ENCODE peak calls at places on chromosomes 2 and 18, in six cellular contexts. One of them, this sample, is unnamed.

GRCh38 chr2:128681351-128681906 is 362.8 kb upstream of the HS6ST1 start:
- DNase-seq in mesothelial cell of epicardium: no peak
- DNase-seq in adrenal gland: no peak
- DNase-seq in cardiac muscle cell: no peak
- DNase-seq in CD4-positive, alpha-beta T cell: no peak
- DNase-seq in transverse colon: no peak
- DNase-seq in this sample: no peak

GRCh38 chr2:25698752-25699151 is 25.4 kb upstream of the DTNB start:
- DNase-seq in CD4-positive, alpha-beta T cell: no peak
- DNase-seq in adrenal gland: no peak
- DNase-seq in transverse colon: no peak
- DNase-seq in mesothelial cell of epicardium: no peak
- DNase-seq in cardiac muscle cell: no peak
- DNase-seq in this sample: no peak

GRCh38 chr2:140808816-140809215 is 1322.0 kb downstream of the LRP1B start:
- DNase-seq in cardiac muscle cell: no peak
- DNase-seq in mesothelial cell of epicardium: no peak
- DNase-seq in CD4-positive, alpha-beta T cell: no peak
- DNase-seq in transverse colon: no peak
- DNase-seq in adrenal gland: no peak
- DNase-seq in this sample: no peak

GRCh38 chr2:32932825-32933755 is 13.7 kb upstream of the LTBP1 start:
- DNase-seq in mesothelial cell of epicardium: no peak
- DNase-seq in adrenal gland: no peak
- DNase-seq in cardiac muscle cell: no peak
- DNase-seq in transverse colon: no peak
- DNase-seq in CD4-positive, alpha-beta T cell: no peak
- DNase-seq in this sample: no peak

GRCh38 chr18:47701133-47701532 is 229.3 kb downstream of the SMAD2 start:
- DNase-seq in transverse colon: no peak
- DNase-seq in cardiac muscle cell: no peak
- DNase-seq in adrenal gland: no peak
- DNase-seq in mesothelial cell of epicardium: no peak
- DNase-seq in CD4-positive, alpha-beta T cell: no peak
- DNase-seq in this sample: no peak

GRCh38 chr18:911025-911424 is 6.4 kb downstream of the ADCYAP1 start:
- DNase-seq in mesothelial cell of epicardium: no peak
- DNase-seq in cardiac muscle cell: no peak
- DNase-seq in transverse colon: no peak
- DNase-seq in CD4-positive, alpha-beta T cell: no peak
- DNase-seq in adrenal gland: no peak
- DNase-seq in this sample: no peak

GRCh38 chr2:45212953-45213635 is 203.8 kb upstream of the SIX2 start:
- DNase-seq in adrenal gland: no peak
- DNase-seq in CD4-positive, alpha-beta T cell: no peak
- DNase-seq in mesothelial cell of epicardium: no peak
- DNase-seq in cardiac muscle cell: peak
- DNase-seq in transverse colon: no peak
- DNase-seq in this sample: no peak

GRCh38 chr2:189115126-189115525 is 64.4 kb downstream of the COL5A2 start:
- DNase-seq in adrenal gland: no peak
- DNase-seq in cardiac muscle cell: no peak
- DNase-seq in CD4-positive, alpha-beta T cell: no peak
- DNase-seq in mesothelial cell of epicardium: no peak
- DNase-seq in transverse colon: no peak
- DNase-seq in this sample: no peak

GRCh38 chr2:101546376-101547058 is 71.6 kb upstream of the RFX8 start:
- DNase-seq in transverse colon: no peak
- DNase-seq in adrenal gland: no peak
- DNase-seq in CD4-positive, alpha-beta T cell: no peak
- DNase-seq in cardiac muscle cell: no peak
- DNase-seq in mesothelial cell of epicardium: no peak
- DNase-seq in this sample: no peak

GRCh38 chr2:220036431-220036830 is 409.0 kb downstream of the SLC4A3 start:
- DNase-seq in CD4-positive, alpha-beta T cell: no peak
- DNase-seq in transverse colon: no peak
- DNase-seq in cardiac muscle cell: no peak
- DNase-seq in mesothelial cell of epicardium: no peak
- DNase-seq in adrenal gland: no peak
- DNase-seq in this sample: no peak

GRCh38 chr2:197873293-197873701 is 68.9 kb downstream of the PLCL1 start:
- DNase-seq in mesothelial cell of epicardium: no peak
- DNase-seq in adrenal gland: no peak
- DNase-seq in transverse colon: no peak
- DNase-seq in cardiac muscle cell: peak
- DNase-seq in CD4-positive, alpha-beta T cell: no peak
- DNase-seq in this sample: no peak

GRCh38 chr2:30298302-30298701 is 67.0 kb downstream of the LBH start:
- DNase-seq in transverse colon: no peak
- DNase-seq in adrenal gland: no peak
- DNase-seq in mesothelial cell of epicardium: no peak
- DNase-seq in cardiac muscle cell: no peak
- DNase-seq in CD4-positive, alpha-beta T cell: no peak
- DNase-seq in this sample: no peak

GRCh38 chr18:46883180-46883579 is 34.1 kb downstream of the PIAS2 start:
- DNase-seq in transverse colon: no peak
- DNase-seq in CD4-positive, alpha-beta T cell: no peak
- DNase-seq in mesothelial cell of epicardium: no peak
- DNase-seq in adrenal gland: no peak
- DNase-seq in cardiac muscle cell: no peak
- DNase-seq in this sample: no peak

GRCh38 chr18:54003195-54003594 is 221.3 kb downstream of the MBD2 start:
- DNase-seq in CD4-positive, alpha-beta T cell: no peak
- DNase-seq in cardiac muscle cell: no peak
- DNase-seq in adrenal gland: no peak
- DNase-seq in transverse colon: no peak
- DNase-seq in mesothelial cell of epicardium: no peak
- DNase-seq in this sample: no peak

GRCh38 chr18:54004828-54005227 is 219.6 kb downstream of the MBD2 start:
- DNase-seq in CD4-positive, alpha-beta T cell: no peak
- DNase-seq in cardiac muscle cell: no peak
- DNase-seq in transverse colon: no peak
- DNase-seq in adrenal gland: no peak
- DNase-seq in mesothelial cell of epicardium: no peak
- DNase-seq in this sample: no peak
- TF ChIP-seq CTCF in CD4-positive, alpha-beta T cell: no peak
- TF ChIP-seq CTCF in cardiac muscle cell: peak
- TF ChIP-seq CTCF in transverse colon: no peak
- TF ChIP-seq CTCF in adrenal gland: no peak
- TF ChIP-seq CTCF in mesothelial cell of epicardium: no peak
- TF ChIP-seq CTCF in this sample: no peak

GRCh38 chr2:180776924-180777323 is 203.5 kb upstream of the UBE2E3 start:
- DNase-seq in cardiac muscle cell: no peak
- DNase-seq in transverse colon: no peak
- DNase-seq in adrenal gland: no peak
- DNase-seq in CD4-positive, alpha-beta T cell: no peak
- DNase-seq in mesothelial cell of epicardium: no peak
- DNase-seq in this sample: no peak
- TF ChIP-seq CTCF in cardiac muscle cell: no peak
- TF ChIP-seq CTCF in transverse colon: no peak
- TF ChIP-seq CTCF in adrenal gland: no peak
- TF ChIP-seq CTCF in CD4-positive, alpha-beta T cell: no peak
- TF ChIP-seq CTCF in mesothelial cell of epicardium: no peak
- TF ChIP-seq CTCF in this sample: no peak

GRCh38 chr18:76821356-76821874 is 942 bp upstream of the ZNF236 start:
- DNase-seq in adrenal gland: no peak
- DNase-seq in transverse colon: no peak
- DNase-seq in CD4-positive, alpha-beta T cell: no peak
- DNase-seq in mesothelial cell of epicardium: no peak
- DNase-seq in cardiac muscle cell: no peak
- DNase-seq in this sample: no peak

GRCh38 chr18:76823166-76823539 is 796 bp downstream of the ZNF236 start:
- DNase-seq in adrenal gland: peak
- DNase-seq in CD4-positive, alpha-beta T cell: no peak
- DNase-seq in mesothelial cell of epicardium: no peak
- DNase-seq in cardiac muscle cell: no peak
- DNase-seq in transverse colon: peak
- DNase-seq in this sample: no peak

GRCh38 chr18:76822510-76823165 is at the start of gene ZNF236:
- DNase-seq in adrenal gland: peak
- DNase-seq in transverse colon: peak
- DNase-seq in mesothelial cell of epicardium: peak
- DNase-seq in CD4-positive, alpha-beta T cell: peak
- DNase-seq in cardiac muscle cell: peak
- DNase-seq in this sample: peak

GRCh38 chr18:76823574-76823973 is 1.2 kb downstream of the ZNF236 start:
- DNase-seq in CD4-positive, alpha-beta T cell: no peak
- DNase-seq in adrenal gland: peak
- DNase-seq in transverse colon: peak
- DNase-seq in cardiac muscle cell: peak
- DNase-seq in mesothelial cell of epicardium: peak
- DNase-seq in this sample: peak

DNA sequence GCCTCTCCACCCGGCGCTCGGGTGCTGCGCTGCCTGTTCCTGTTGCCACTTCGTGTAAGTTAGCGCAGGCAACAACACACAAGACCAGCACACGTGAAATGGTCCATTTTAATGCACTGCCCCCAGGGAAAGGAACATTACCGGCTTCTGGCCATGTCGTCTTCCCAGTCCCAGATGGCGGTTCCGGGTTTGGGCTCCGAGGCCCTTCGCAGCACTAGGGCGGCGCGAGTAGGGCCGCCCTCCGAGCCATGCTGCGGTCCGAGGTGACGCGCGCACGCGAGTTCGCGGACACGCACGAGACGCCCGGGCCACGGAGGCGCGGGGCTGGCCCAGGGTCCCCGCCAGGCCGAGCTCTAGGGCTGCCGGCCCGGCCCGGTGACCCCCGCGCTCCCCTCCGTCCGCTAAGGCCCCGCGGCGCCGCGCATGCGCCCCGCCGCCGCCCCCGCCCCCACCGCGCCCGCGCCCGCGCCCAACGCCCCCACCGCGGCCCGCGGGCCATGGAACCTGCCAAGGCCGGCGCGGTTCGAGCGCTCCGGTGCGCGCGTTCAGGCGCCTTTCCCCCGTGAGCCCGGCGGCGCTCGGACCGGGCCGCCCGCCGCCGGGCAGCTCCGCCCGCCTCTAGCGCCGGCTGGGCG is 365 bp upstream of the ZNF236 start:
- DNase-seq in CD4-positive, alpha-beta T cell: peak
- DNase-seq in mesothelial cell of epicardium: peak
- DNase-seq in transverse colon: peak
- DNase-seq in cardiac muscle cell: peak
- DNase-seq in adrenal gland: peak
- DNase-seq in this sample: peak
- TF ChIP-seq CTCF in CD4-positive, alpha-beta T cell: no peak
- TF ChIP-seq CTCF in mesothelial cell of epicardium: no peak
- TF ChIP-seq CTCF in transverse colon: no peak
- TF ChIP-seq CTCF in cardiac muscle cell: no peak
- TF ChIP-seq CTCF in adrenal gland: no peak
- TF ChIP-seq CTCF in this sample: no peak

DNA sequence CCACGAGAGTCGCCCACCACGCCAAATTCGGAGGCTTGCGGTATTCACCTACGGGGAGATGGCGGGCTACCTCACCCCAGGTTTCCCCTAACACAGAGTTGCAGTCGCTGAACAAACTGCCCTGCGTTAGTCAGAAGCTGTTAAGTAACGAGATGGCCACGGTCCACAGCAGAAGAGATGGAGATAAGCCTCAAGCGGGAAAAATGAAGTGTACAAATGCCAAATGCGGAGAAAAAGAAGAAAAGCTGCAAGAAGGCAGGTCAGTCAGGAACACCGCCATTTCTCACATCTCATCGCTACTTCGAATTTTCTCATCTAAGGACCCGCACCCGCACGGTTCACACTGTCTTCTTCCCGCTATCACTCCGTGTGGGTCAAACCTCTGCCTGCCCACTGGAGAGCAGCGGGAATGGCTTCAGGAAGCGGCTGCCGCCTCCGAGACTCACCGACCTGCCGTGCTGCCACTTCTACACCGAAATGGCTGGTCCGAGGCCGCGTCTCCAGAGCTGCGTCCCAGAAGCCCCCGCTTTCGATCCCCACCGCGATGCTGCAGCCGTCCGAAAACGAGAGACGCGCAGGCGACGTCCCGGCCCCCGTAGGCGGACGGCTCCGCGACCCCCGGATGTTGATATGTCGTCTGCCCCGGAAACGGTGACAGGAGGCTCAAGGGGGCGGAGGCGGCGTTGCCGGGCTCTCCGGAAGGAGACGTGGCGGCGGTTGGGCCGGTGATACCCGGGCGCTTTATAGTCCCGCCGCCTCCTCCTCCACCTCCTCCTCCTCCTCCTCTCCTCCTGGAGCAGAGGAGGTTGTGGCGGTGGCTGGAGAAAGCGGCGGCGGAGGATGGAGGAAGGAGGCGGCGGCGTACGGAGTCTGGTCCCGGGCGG is at the start of the genes ASB3 and ERLEC1:
- DNase-seq in transverse colon: peak
- DNase-seq in adrenal gland: peak
- DNase-seq in CD4-positive, alpha-beta T cell: peak
- DNase-seq in mesothelial cell of epicardium: peak
- DNase-seq in cardiac muscle cell: peak
- DNase-seq in this sample: peak
- TF ChIP-seq CTCF in transverse colon: no peak
- TF ChIP-seq CTCF in adrenal gland: no peak
- TF ChIP-seq CTCF in CD4-positive, alpha-beta T cell: no peak
- TF ChIP-seq CTCF in mesothelial cell of epicardium: no peak
- TF ChIP-seq CTCF in cardiac muscle cell: no peak
- TF ChIP-seq CTCF in this sample: no peak

GRCh38 chr18:45321520-45321919 is 293.8 kb upstream of the SLC14A2 start:
- DNase-seq in cardiac muscle cell: peak
- DNase-seq in CD4-positive, alpha-beta T cell: no peak
- DNase-seq in transverse colon: no peak
- DNase-seq in mesothelial cell of epicardium: no peak
- DNase-seq in adrenal gland: no peak
- DNase-seq in this sample: no peak

GRCh38 chr18:45312727-45313126 is 302.5 kb upstream of the SLC14A2 start:
- DNase-seq in mesothelial cell of epicardium: no peak
- DNase-seq in CD4-positive, alpha-beta T cell: no peak
- DNase-seq in transverse colon: no peak
- DNase-seq in cardiac muscle cell: no peak
- DNase-seq in adrenal gland: no peak
- DNase-seq in this sample: no peak

GRCh38 chr18:45320724-45321123 is 294.6 kb upstream of the SLC14A2 start:
- DNase-seq in mesothelial cell of epicardium: no peak
- DNase-seq in cardiac muscle cell: no peak
- DNase-seq in transverse colon: no peak
- DNase-seq in CD4-positive, alpha-beta T cell: no peak
- DNase-seq in adrenal gland: no peak
- DNase-seq in this sample: no peak

GRCh38 chr18:45316127-45316526 is 299.1 kb upstream of the SLC14A2 start:
- DNase-seq in CD4-positive, alpha-beta T cell: no peak
- DNase-seq in adrenal gland: no peak
- DNase-seq in cardiac muscle cell: no peak
- DNase-seq in mesothelial cell of epicardium: no peak
- DNase-seq in transverse colon: no peak
- DNase-seq in this sample: no peak
- TF ChIP-seq CTCF in CD4-positive, alpha-beta T cell: no peak
- TF ChIP-seq CTCF in adrenal gland: no peak
- TF ChIP-seq CTCF in cardiac muscle cell: no peak
- TF ChIP-seq CTCF in mesothelial cell of epicardium: no peak
- TF ChIP-seq CTCF in transverse colon: no peak
- TF ChIP-seq CTCF in this sample: no peak

GRCh38 chr2:173023718-173024117 is 51.9 kb upstream of the MAP3K20 start:
- DNase-seq in transverse colon: no peak
- DNase-seq in CD4-positive, alpha-beta T cell: no peak
- DNase-seq in adrenal gland: no peak
- DNase-seq in cardiac muscle cell: no peak
- DNase-seq in mesothelial cell of epicardium: no peak
- DNase-seq in this sample: no peak
- TF ChIP-seq CTCF in transverse colon: no peak
- TF ChIP-seq CTCF in CD4-positive, alpha-beta T cell: no peak
- TF ChIP-seq CTCF in adrenal gland: no peak
- TF ChIP-seq CTCF in cardiac muscle cell: no peak
- TF ChIP-seq CTCF in mesothelial cell of epicardium: no peak
- TF ChIP-seq CTCF in this sample: no peak

This sample was measured in left ventricle myocardium inferior.